ENCODE peak calls at places on chromosomes 12 and 14, in four cellular contexts. U is GM12878, F is HL-60, W is K562. H is an unnamed sample.

GRCh38 chr12:48197549-48197966 is 5.5 kb downstream of the OR10AD1 start:
- DNase-seq in U (peak), F (no peak), W (peak), H (no peak)

GRCh38 chr12:115000038-115000437 is 316.1 kb upstream of the TBX3 start:
- DNase-seq in U (peak), F (no peak), W (no peak), H (no peak)

GRCh38 chr14:61502459-61503093 is 181.2 kb downstream of the PRKCH start:
- DNase-seq in U (no peak), F (no peak), W (no peak), H (no peak)

GRCh38 chr14:65656554-65656953 is 244.0 kb downstream of the FUT8 start:
- DNase-seq in U (no peak), F (no peak), W (no peak), H (no peak)

GRCh38 chr14:53951661-53952265 is 4.9 kb downstream of the BMP4 start:
- DNase-seq in U (no peak), F (no peak), W (no peak), H (no peak)

GRCh38 chr12:104933778-104934177 is 24.3 kb downstream of the SLC41A2 start:
- DNase-seq in U (no peak), F (no peak), W (no peak), H (no peak)

GRCh38 chr12:991350-992278 is 591 bp downstream of the ERC1 start:
- DNase-seq in U (no peak), F (peak), W (no peak), H (no peak)

GRCh38 chr12:46921048-46921753 is 95.4 kb upstream of the SLC38A4 start:
- DNase-seq in U (no peak), F (no peak), W (no peak), H (no peak)

GRCh38 chr12:75585309-75585708 is 73.9 kb upstream of the KRR1 start:
- DNase-seq in U (no peak), F (no peak), W (no peak), H (no peak)

GRCh38 chr14:20846560-20846959 is 43.9 kb upstream of the RNASE1 start:
- DNase-seq in U (no peak), F (no peak), W (no peak), H (no peak)

GRCh38 chr12:100826323-100826722 is 31.7 kb downstream of the ANO4 start:
- DNase-seq in U (no peak), F (no peak), W (peak), H (no peak)
- TF ChIP-seq SPI1 in U (no peak), F (no peak), W (no peak), H (no peak)

DNA sequence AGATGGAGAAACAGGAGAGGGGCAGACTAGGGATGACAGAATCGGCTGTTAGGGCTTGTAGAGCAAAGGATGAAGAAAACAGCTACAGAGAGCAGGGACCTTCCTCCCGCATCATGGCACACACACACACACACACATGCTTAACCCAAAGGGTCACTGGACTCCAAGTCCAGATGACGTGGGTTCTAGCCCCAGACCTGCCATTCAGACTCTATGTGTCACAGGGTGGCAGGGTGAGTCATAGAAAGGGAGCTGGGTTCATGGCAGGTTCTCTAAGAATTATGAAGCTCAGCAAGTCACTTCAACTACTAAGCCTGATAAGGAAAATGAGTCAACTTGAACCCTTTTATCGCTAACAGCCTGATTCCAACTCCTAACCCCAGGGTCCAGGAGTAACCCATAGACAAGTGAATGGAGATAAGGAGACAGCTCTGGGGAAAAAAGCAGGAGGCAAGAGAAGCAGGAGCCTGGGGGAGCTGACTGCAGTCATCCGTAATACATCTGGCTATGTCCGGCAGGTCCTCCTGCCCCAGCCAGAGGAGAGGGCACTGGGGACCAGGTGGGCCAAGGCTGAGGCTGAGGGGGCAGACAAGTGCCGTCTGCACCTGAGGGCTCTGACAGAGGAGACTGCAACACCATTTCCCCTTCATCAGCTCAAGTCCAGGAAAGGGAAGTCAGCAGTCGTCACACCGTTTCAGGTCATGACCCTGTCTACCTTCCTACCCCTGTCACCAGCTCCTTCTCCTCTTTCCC is 3.6 kb upstream of the TNFRSF1A start:
- DNase-seq in U (no peak), F (no peak), W (peak), H (no peak)
- TF ChIP-seq SPI1 in U (peak), F (peak), W (peak), H (peak)

GRCh38 chr14:104163541-104163940 is 25.2 kb downstream of the KIF26A start:
- DNase-seq in U (no peak), F (no peak), W (no peak), H (no peak)
- TF ChIP-seq SPI1 in U (no peak), F (no peak), W (no peak), H (no peak)

GRCh38 chr14:89372156-89372555 is 44.9 kb downstream of the FOXN3 start:
- DNase-seq in U (no peak), F (no peak), W (no peak), H (no peak)
- TF ChIP-seq SPI1 in U (no peak), F (no peak), W (no peak), H (no peak)

H was measured in GM12891.